ENCODE peak calls at places on chromosome 3, in four cellular contexts. One of them, this sample, is unnamed.

GRCh38 chr3:39383913-39384664 is 919 bp downstream of the SLC25A38 start:
- DNase-seq in IMR-90: peak
- DNase-seq in spleen: peak
- DNase-seq in COR-L47: no peak
- DNase-seq in this sample: peak

GRCh38 chr3:186786810-186787375 is 3.5 kb downstream of the EIF4A2 start:
- DNase-seq in COR-L47: no peak
- DNase-seq in IMR-90: no peak
- DNase-seq in spleen: no peak
- DNase-seq in this sample: no peak

GRCh38 chr3:14522129-14522691 is 17.9 kb downstream of the GRIP2 start:
- DNase-seq in IMR-90: no peak
- DNase-seq in spleen: no peak
- DNase-seq in COR-L47: no peak
- DNase-seq in this sample: peak

GRCh38 chr3:59451041-59451763 is 401.4 kb upstream of the CFAP20DC start:
- DNase-seq in spleen: no peak
- DNase-seq in COR-L47: no peak
- DNase-seq in IMR-90: no peak
- DNase-seq in this sample: no peak

GRCh38 chr3:171321959-171322358 is 138.2 kb downstream of the TNIK start:
- DNase-seq in IMR-90: no peak
- DNase-seq in spleen: no peak
- DNase-seq in COR-L47: no peak
- DNase-seq in this sample: no peak

GRCh38 chr3:59469948-59470723 is 420.3 kb upstream of the CFAP20DC start:
- DNase-seq in spleen: no peak
- DNase-seq in COR-L47: no peak
- DNase-seq in IMR-90: no peak
- DNase-seq in this sample: no peak

GRCh38 chr3:78645628-78646310 is 1122.0 kb downstream of the ROBO1 start:
- DNase-seq in COR-L47: peak
- DNase-seq in spleen: no peak
- DNase-seq in IMR-90: peak
- DNase-seq in this sample: no peak

GRCh38 chr3:6716374-6716773 is 144.5 kb upstream of the GRM7 start:
- DNase-seq in COR-L47: no peak
- DNase-seq in IMR-90: no peak
- DNase-seq in spleen: no peak
- DNase-seq in this sample: no peak

GRCh38 chr3:52052831-52053306 is 3.5 kb downstream of the DUSP7 start:
- DNase-seq in IMR-90: peak
- DNase-seq in COR-L47: peak
- DNase-seq in spleen: peak
- DNase-seq in this sample: no peak

GRCh38 chr3:188001052-188001567 is 152.8 kb upstream of the LPP start:
- DNase-seq in IMR-90: no peak
- DNase-seq in spleen: no peak
- DNase-seq in COR-L47: no peak
- DNase-seq in this sample: no peak

GRCh38 chr3:45612918-45613602 is 18.5 kb downstream of the LIMD1 start:
- DNase-seq in IMR-90: peak
- DNase-seq in COR-L47: no peak
- DNase-seq in spleen: no peak
- DNase-seq in this sample: no peak

GRCh38 chr3:93861021-93861420 is 112.7 kb downstream of the PROS1 start:
- DNase-seq in spleen: no peak
- DNase-seq in IMR-90: no peak
- DNase-seq in COR-L47: no peak
- DNase-seq in this sample: no peak

GRCh38 chr3:149967067-149967685 is 3.5 kb downstream of the PFN2 start:
- DNase-seq in COR-L47: peak
- DNase-seq in IMR-90: peak
- DNase-seq in spleen: no peak
- DNase-seq in this sample: no peak

GRCh38 chr3:108664266-108664665 is 74.7 kb downstream of the DZIP3 start:
- DNase-seq in spleen: no peak
- DNase-seq in IMR-90: no peak
- DNase-seq in COR-L47: no peak
- DNase-seq in this sample: no peak

GRCh38 chr3:16480861-16481569 is 32.5 kb downstream of the RFTN1 start:
- DNase-seq in COR-L47: no peak
- DNase-seq in IMR-90: peak
- DNase-seq in spleen: no peak
- DNase-seq in this sample: no peak

GRCh38 chr3:62355703-62356102 is 17.6 kb downstream of the FEZF2 start:
- DNase-seq in COR-L47: no peak
- DNase-seq in IMR-90: no peak
- DNase-seq in spleen: no peak
- DNase-seq in this sample: no peak

GRCh38 chr3:127853681-127854080 is 31.4 kb upstream of the MGLL start:
- DNase-seq in IMR-90: no peak
- DNase-seq in COR-L47: no peak
- DNase-seq in spleen: no peak
- DNase-seq in this sample: no peak

GRCh38 chr3:65785065-65785645 is 253.6 kb downstream of the MAGI1 start:
- DNase-seq in IMR-90: peak
- DNase-seq in COR-L47: no peak
- DNase-seq in spleen: no peak
- DNase-seq in this sample: no peak

GRCh38 chr3:4949004-4949403 is 30.2 kb upstream of the BHLHE40 start:
- DNase-seq in spleen: no peak
- DNase-seq in COR-L47: no peak
- DNase-seq in IMR-90: no peak
- DNase-seq in this sample: no peak

GRCh38 chr3:148974726-148975125 is 16.6 kb upstream of the GYG1 start:
- DNase-seq in spleen: no peak
- DNase-seq in IMR-90: peak
- DNase-seq in COR-L47: no peak
- DNase-seq in this sample: no peak

GRCh38 chr3:185280572-185281365 is 26.9 kb upstream of the EHHADH start:
- DNase-seq in IMR-90: peak
- DNase-seq in COR-L47: peak
- DNase-seq in spleen: no peak
- DNase-seq in this sample: no peak

GRCh38 chr3:55896155-55896554 is 409.0 kb upstream of the WNT5A start:
- DNase-seq in IMR-90: no peak
- DNase-seq in spleen: no peak
- DNase-seq in COR-L47: peak
- DNase-seq in this sample: no peak

GRCh38 chr3:13538520-13539284 is 10.2 kb upstream of the FBLN2 start:
- DNase-seq in COR-L47: no peak
- DNase-seq in spleen: peak
- DNase-seq in IMR-90: no peak
- DNase-seq in this sample: no peak